ENCODE peak calls at places on chromosomes 13 and 19, in six cellular contexts. T is A549, Y is PC-3, Q is transverse colon, K is colonic mucosa, W is dorsolateral prefrontal cortex. F is an unnamed sample.

GRCh38 chr19:4379383-4380253 is 20.7 kb downstream of the SH3GL1 start:
- DNase-seq in T (peak; percentile 52), Y (peak; percentile 91), Q (no peak), K (no peak), W (no peak), F (peak; percentile 48)

GRCh38 chr19:51760811-51761356 is at the start of gene FPR2:
- DNase-seq in T (no peak), Y (no peak), Q (no peak), K (no peak), W (no peak), F (no peak)

GRCh38 chr19:56163097-56163496 is 12.7 kb upstream of the GALP start:
- DNase-seq in T (no peak), Y (no peak), Q (no peak), K (no peak), W (no peak), F (no peak)

GRCh38 chr13:88000239-88000638 is 329.1 kb downstream of the SLITRK5 start:
- DNase-seq in T (no peak), Y (no peak), Q (no peak), K (no peak), W (no peak), F (peak; percentile 32)

GRCh38 chr19:1645299-1645698 is 7.1 kb downstream of the TCF3 start:
- DNase-seq in T (no peak), Y (no peak), Q (no peak), K (no peak), W (no peak), F (no peak)

GRCh38 chr13:32761472-32761871 is 175.2 kb downstream of the PDS5B start:
- DNase-seq in T (no peak), Y (no peak), Q (no peak), K (no peak), W (no peak), F (no peak)

GRCh38 chr19:10870501-10870954 is 825 bp upstream of the CARM1 start:
- DNase-seq in T (no peak), Y (no peak), Q (no peak), K (no peak), W (no peak), F (no peak)

GRCh38 chr19:3899531-3900294 is 19.2 kb downstream of the ATCAY start:
- DNase-seq in T (no peak), Y (peak; percentile 4), Q (peak; percentile 15), K (no peak), W (no peak), F (peak; percentile 9)

GRCh38 chr13:44394649-44395048 is 21.0 kb downstream of the SERP2 start:
- DNase-seq in T (no peak), Y (no peak), Q (no peak), K (no peak), W (no peak), F (no peak)

GRCh38 chr13:22828081-22828480 is 352.7 kb upstream of the SGCG start:
- DNase-seq in T (no peak), Y (peak; percentile 6), Q (no peak), K (no peak), W (no peak), F (peak; percentile 23)

GRCh38 chr19:18093439-18094161 is 4.0 kb upstream of the MAST3 start:
- DNase-seq in T (peak; percentile 68), Y (peak; percentile 41), Q (no peak), K (no peak), W (no peak), F (no peak)

GRCh38 chr13:106568225-106569003 is 477 bp upstream of the ARGLU1 start:
- DNase-seq in T (no peak), Y (no peak), Q (no peak), K (no peak), W (no peak), F (no peak)

GRCh38 chr19:27906081-27906480 is 1306.9 kb downstream of the UQCRFS1 start:
- DNase-seq in T (no peak), Y (no peak), Q (no peak), K (no peak), W (peak; percentile 65), F (no peak)

GRCh38 chr13:107138468-107138867 is 570.5 kb upstream of the ARGLU1 start:
- DNase-seq in T (no peak), Y (no peak), Q (no peak), K (no peak), W (no peak), F (no peak)

GRCh38 chr13:92967923-92968322 is 258.7 kb upstream of the GPC6 start:
- DNase-seq in T (peak; percentile 1), Y (peak; percentile 40), Q (no peak), K (no peak), W (no peak), F (peak; percentile 13)

GRCh38 chr13:27921961-27922910 is 2.4 kb downstream of the PDX1 start:
- DNase-seq in T (no peak), Y (no peak), Q (no peak), K (no peak), W (no peak), F (no peak)

GRCh38 chr19:34276614-34277013 is 22.3 kb downstream of the GARRE1 start:
- DNase-seq in T (no peak), Y (no peak), Q (no peak), K (no peak), W (no peak), F (no peak)

GRCh38 chr19:50341091-50341564 is 12.0 kb upstream of the KCNC3 start:
- DNase-seq in T (no peak), Y (no peak), Q (no peak), K (no peak), W (no peak), F (no peak)

GRCh38 chr19:38024991-38025716 is 118.1 kb downstream of the SIPA1L3 start:
- DNase-seq in T (no peak), Y (no peak), Q (no peak), K (peak; percentile 36), W (peak; percentile 58), F (no peak)

GRCh38 chr19:10876459-10877240 is 5.3 kb downstream of the CARM1 start:
- DNase-seq in T (no peak), Y (no peak), Q (peak; percentile 44), K (no peak), W (no peak), F (no peak)

GRCh38 chr19:23406716-23407115 is 11.4 kb upstream of the ZNF91 start:
- DNase-seq in T (no peak), Y (no peak), Q (peak; percentile 22), K (no peak), W (no peak), F (no peak)

GRCh38 chr13:59145381-59145780 is 1018.3 kb downstream of the DIAPH3 start:
- DNase-seq in T (no peak), Y (no peak), Q (no peak), K (no peak), W (no peak), F (no peak)

DNA sequence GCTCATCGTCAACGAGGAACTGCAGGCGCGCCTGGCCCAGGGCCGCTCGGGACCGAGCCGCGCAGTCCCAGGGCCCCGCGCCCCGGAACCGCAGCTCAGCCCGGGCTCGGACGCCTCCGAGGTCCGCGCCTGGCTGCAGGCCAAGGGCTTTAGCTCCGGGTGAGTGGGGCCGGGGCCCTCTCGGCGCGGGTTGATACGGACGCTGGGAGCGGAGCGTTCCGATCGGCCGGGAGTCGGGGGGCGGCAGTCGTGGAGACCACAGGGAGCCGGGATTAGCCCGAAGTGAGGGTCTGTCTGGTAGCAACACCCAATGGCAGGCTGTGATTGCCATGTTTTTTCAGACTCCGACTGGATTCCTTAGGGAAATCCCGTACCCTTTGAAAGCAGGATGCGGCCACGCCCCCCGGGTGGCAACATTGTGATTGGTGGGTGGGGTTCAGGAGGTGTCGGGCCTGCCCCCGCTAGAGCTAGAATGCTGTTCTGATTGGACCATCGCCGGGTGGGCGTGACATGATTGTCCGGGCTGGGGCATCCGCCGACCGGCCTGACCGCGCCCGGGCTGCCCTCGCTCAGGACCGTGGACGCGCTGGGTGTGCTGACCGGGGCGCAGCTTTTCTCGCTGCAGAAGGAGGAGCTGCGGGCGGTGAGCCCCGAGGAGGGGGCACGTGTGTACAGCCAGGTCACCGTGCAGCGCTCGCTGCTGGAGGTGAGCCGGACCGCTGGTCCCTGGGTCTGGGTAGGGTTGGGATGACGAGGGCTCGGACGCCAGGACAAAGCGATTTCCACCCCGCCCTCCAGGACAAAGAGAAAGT is 11.3 kb downstream of the EPS8L1 start:
- DNase-seq in T (no peak), Y (no peak), Q (peak; percentile 93), K (peak; percentile 99), W (peak; percentile 77), F (peak; percentile 87)
- H3K4me3 ChIP-seq in T (no peak overlapping the region), Y (no peak overlapping the region), Q (peak overlapping the region; percentile 36), K (peak overlapping the region; percentile 44), W (peak overlapping the region; percentile 70), F (peak overlapping the region; percentile 66)

DNA sequence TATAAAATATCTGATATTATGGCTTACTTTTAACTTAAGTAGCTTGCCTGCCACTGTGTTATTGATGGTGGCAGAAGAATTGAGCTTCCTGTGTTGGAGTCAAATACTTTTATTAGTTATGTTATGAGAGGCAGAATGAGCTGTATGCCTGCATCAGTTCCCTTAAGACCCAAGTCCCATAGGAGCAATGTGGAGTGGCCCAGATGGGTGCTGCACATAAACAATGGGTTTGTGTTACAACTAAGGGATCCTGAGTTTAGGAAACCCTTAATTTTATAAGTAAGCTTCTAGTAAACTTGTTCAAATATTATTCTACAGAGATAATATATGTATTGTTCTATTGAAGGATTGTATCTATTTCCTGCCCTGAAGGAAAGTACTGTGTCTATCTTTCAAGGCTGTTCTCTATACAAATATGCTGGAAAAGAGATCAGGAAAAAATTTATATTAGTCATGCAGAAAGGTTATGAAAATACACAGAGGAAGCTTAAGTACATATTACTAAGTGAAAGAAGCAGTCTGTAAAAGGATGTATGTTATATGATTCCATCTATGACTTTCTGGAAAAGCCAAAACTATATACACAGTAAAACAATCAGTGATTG is 2018.0 kb upstream of the PCDH20 start:
- DNase-seq in T (peak; percentile 5), Y (peak; percentile 50), Q (no peak), K (no peak), W (no peak), F (no peak)
- TF ChIP-seq CTCF in T (no peak), Y (no peak), Q (no peak), K (no peak), W (no peak), F (no peak)

DNA sequence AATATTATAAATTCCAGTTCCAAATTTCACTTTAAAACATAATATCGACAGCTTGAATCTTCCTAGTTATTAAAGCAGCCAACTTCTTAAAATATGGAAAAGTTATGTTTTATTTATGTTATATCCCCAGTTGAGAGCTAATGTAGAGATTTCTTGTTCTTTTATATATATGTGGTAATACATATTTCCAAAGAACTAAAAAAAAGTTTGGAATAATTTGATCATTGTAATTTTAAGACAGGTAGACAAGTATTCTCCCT is 781 bp upstream of the TBC1D4 start:
- DNase-seq in T (no peak), Y (no peak), Q (no peak), K (no peak), W (no peak), F (no peak)
- H3K4me3 ChIP-seq in T (peak overlapping the region; percentile 92), Y (peak overlapping the region; percentile 77), Q (peak overlapping the region; percentile 92), K (peak overlapping the region; percentile 84), W (peak overlapping the region; percentile 92), F (peak overlapping the region; percentile 77)

DNA sequence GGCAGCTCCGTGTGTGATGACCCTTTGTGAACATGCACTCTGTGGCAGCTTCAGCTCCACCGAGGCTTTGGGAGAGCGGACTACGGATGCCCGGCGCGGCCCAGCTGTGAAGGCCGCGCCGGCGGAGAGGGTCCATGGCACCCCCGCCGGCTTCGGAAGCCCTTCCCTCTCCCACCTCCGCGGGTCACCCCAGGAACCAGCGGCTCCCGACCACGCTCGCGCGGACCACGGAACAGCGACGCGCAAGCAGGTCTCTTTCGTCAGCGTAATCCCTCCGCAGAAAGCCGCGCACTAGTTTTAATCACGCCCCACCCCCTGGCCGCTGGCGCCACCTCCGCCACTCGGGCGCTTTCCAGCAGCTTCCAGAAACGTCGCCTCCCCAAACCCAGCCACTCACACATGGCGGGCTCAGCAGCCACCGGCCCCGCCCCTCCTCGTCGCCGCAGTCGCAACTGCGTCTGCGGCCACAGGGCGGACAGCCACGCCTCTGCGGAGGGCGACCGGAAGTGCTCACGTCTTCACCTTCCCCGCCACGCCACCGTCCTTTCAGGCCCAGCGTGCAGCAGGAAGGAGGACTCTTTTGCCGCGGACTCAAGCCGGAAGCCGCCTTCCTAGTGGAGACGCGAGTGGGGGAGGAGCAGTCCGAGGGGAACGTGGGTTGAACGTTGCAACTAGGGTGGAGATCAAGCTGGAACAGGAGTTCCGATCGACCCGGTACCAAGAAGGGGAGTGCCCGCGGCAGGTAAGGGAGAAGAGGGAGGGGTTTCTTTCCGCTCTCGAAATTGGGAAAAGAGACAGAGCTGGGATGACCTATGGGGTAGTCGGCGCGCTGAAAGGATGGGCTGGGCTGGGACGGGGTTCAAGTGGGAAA is at the start of gene USPL1:
- DNase-seq in T (peak; percentile 99), Y (peak; percentile 96), Q (peak; percentile 99), K (peak; percentile 99), W (peak; percentile 97), F (peak; percentile 100)
- TF ChIP-seq CTCF in T (no peak), Y (no peak), Q (peak; percentile 93), K (no peak), W (no peak), F (no peak)